ENCODE peak calls at places on chromosomes 3 and 15, in eight cellular contexts. One of them, this sample, is unnamed.
A peak's percentile ranks its signal among the peaks of the same experiment; 100 is the strongest.

GRCh38 chr3:89847955-89848354 is 740.5 kb downstream of the EPHA3 start:
- DNase-seq in neuronal stem cell: no peak
- DNase-seq in breast epithelium: no peak
- DNase-seq in MG63: no peak
- DNase-seq in psoas muscle: no peak
- DNase-seq in ascending aorta: no peak
- DNase-seq in body of pancreas: no peak
- DNase-seq in CD8-positive, alpha-beta T cell: no peak
- DNase-seq in this sample: no peak

GRCh38 chr3:45774581-45775505 is 21.5 kb downstream of the SLC6A20 start:
- DNase-seq in MG63: no peak
- DNase-seq in ascending aorta: no peak
- DNase-seq in body of pancreas: no peak
- DNase-seq in psoas muscle: no peak
- DNase-seq in CD8-positive, alpha-beta T cell: no peak
- DNase-seq in neuronal stem cell: no peak
- DNase-seq in breast epithelium: no peak
- DNase-seq in this sample: no peak

GRCh38 chr15:75672646-75673425 is 25.1 kb downstream of the SNX33 start:
- DNase-seq in ascending aorta: no peak
- DNase-seq in MG63: peak; percentile 84
- DNase-seq in psoas muscle: no peak
- DNase-seq in CD8-positive, alpha-beta T cell: no peak
- DNase-seq in neuronal stem cell: no peak
- DNase-seq in breast epithelium: no peak
- DNase-seq in body of pancreas: peak; percentile 41
- DNase-seq in this sample: no peak

GRCh38 chr3:50356553-50356952 is 2.8 kb downstream of the TMEM115 start:
- DNase-seq in MG63: peak; percentile 44
- DNase-seq in breast epithelium: no peak
- DNase-seq in psoas muscle: peak; percentile 67
- DNase-seq in body of pancreas: peak; percentile 44
- DNase-seq in neuronal stem cell: no peak
- DNase-seq in ascending aorta: no peak
- DNase-seq in CD8-positive, alpha-beta T cell: no peak
- DNase-seq in this sample: no peak

GRCh38 chr15:79977431-79977940 is 6.5 kb upstream of the BCL2A1 start:
- DNase-seq in MG63: peak; percentile 18
- DNase-seq in neuronal stem cell: no peak
- DNase-seq in body of pancreas: no peak
- DNase-seq in breast epithelium: no peak
- DNase-seq in ascending aorta: no peak
- DNase-seq in psoas muscle: no peak
- DNase-seq in CD8-positive, alpha-beta T cell: no peak
- DNase-seq in this sample: no peak

GRCh38 chr15:70099966-70100494 is 2.3 kb upstream of the TLE3 start:
- DNase-seq in MG63: no peak
- DNase-seq in psoas muscle: no peak
- DNase-seq in breast epithelium: no peak
- DNase-seq in ascending aorta: no peak
- DNase-seq in neuronal stem cell: no peak
- DNase-seq in body of pancreas: no peak
- DNase-seq in CD8-positive, alpha-beta T cell: no peak
- DNase-seq in this sample: no peak

GRCh38 chr15:78616506-78616905 is 4.3 kb downstream of the CHRNA3 start:
- DNase-seq in ascending aorta: no peak
- DNase-seq in neuronal stem cell: no peak
- DNase-seq in CD8-positive, alpha-beta T cell: no peak
- DNase-seq in breast epithelium: no peak
- DNase-seq in body of pancreas: no peak
- DNase-seq in MG63: no peak
- DNase-seq in psoas muscle: no peak
- DNase-seq in this sample: no peak

GRCh38 chr3:123787133-123787532 is 97.0 kb downstream of the MYLK start:
- DNase-seq in body of pancreas: no peak
- DNase-seq in ascending aorta: no peak
- DNase-seq in psoas muscle: no peak
- DNase-seq in breast epithelium: no peak
- DNase-seq in neuronal stem cell: no peak
- DNase-seq in MG63: no peak
- DNase-seq in CD8-positive, alpha-beta T cell: no peak
- DNase-seq in this sample: no peak

GRCh38 chr15:26453914-26454313 is 319.0 kb downstream of the GABRB3 start:
- DNase-seq in body of pancreas: no peak
- DNase-seq in breast epithelium: no peak
- DNase-seq in psoas muscle: no peak
- DNase-seq in MG63: no peak
- DNase-seq in neuronal stem cell: peak; percentile 9
- DNase-seq in CD8-positive, alpha-beta T cell: no peak
- DNase-seq in ascending aorta: no peak
- DNase-seq in this sample: no peak

GRCh38 chr3:188918086-188918485 is 253.7 kb upstream of the TPRG1 start:
- DNase-seq in body of pancreas: no peak
- DNase-seq in ascending aorta: no peak
- DNase-seq in CD8-positive, alpha-beta T cell: no peak
- DNase-seq in MG63: no peak
- DNase-seq in neuronal stem cell: no peak
- DNase-seq in breast epithelium: no peak
- DNase-seq in psoas muscle: no peak
- DNase-seq in this sample: no peak

GRCh38 chr3:127490271-127491023 is 100.1 kb downstream of the TPRA1 start:
- DNase-seq in body of pancreas: no peak
- DNase-seq in breast epithelium: no peak
- DNase-seq in psoas muscle: no peak
- DNase-seq in ascending aorta: no peak
- DNase-seq in neuronal stem cell: no peak
- DNase-seq in CD8-positive, alpha-beta T cell: no peak
- DNase-seq in MG63: no peak
- DNase-seq in this sample: no peak

GRCh38 chr15:67025719-67026118 is 39.7 kb upstream of the SMAD3 start:
- DNase-seq in psoas muscle: peak; percentile 67
- DNase-seq in CD8-positive, alpha-beta T cell: no peak
- DNase-seq in neuronal stem cell: no peak
- DNase-seq in ascending aorta: no peak
- DNase-seq in body of pancreas: peak; percentile 34
- DNase-seq in breast epithelium: no peak
- DNase-seq in MG63: peak; percentile 99
- DNase-seq in this sample: no peak

GRCh38 chr15:95733931-95734330 is 596.6 kb upstream of the NR2F2 start:
- DNase-seq in breast epithelium: no peak
- DNase-seq in body of pancreas: no peak
- DNase-seq in CD8-positive, alpha-beta T cell: no peak
- DNase-seq in neuronal stem cell: no peak
- DNase-seq in ascending aorta: no peak
- DNase-seq in psoas muscle: no peak
- DNase-seq in MG63: no peak
- DNase-seq in this sample: no peak

GRCh38 chr3:40768536-40768935 is 243.8 kb downstream of the ZNF621 start:
- DNase-seq in neuronal stem cell: no peak
- DNase-seq in MG63: peak; percentile 16
- DNase-seq in body of pancreas: no peak
- DNase-seq in breast epithelium: no peak
- DNase-seq in CD8-positive, alpha-beta T cell: no peak
- DNase-seq in psoas muscle: no peak
- DNase-seq in ascending aorta: no peak
- DNase-seq in this sample: no peak

GRCh38 chr3:46334911-46335478 is 18.9 kb upstream of the CCR2 start:
- DNase-seq in CD8-positive, alpha-beta T cell: no peak
- DNase-seq in psoas muscle: no peak
- DNase-seq in breast epithelium: no peak
- DNase-seq in ascending aorta: no peak
- DNase-seq in neuronal stem cell: no peak
- DNase-seq in MG63: peak; percentile 20
- DNase-seq in body of pancreas: no peak
- DNase-seq in this sample: peak; percentile 4

GRCh38 chr15:39804026-39804425 is 21.4 kb upstream of the FSIP1 start:
- DNase-seq in breast epithelium: no peak
- DNase-seq in body of pancreas: no peak
- DNase-seq in ascending aorta: no peak
- DNase-seq in CD8-positive, alpha-beta T cell: no peak
- DNase-seq in neuronal stem cell: no peak
- DNase-seq in psoas muscle: no peak
- DNase-seq in MG63: no peak
- DNase-seq in this sample: no peak

GRCh38 chr3:176514297-176514696 is 683.0 kb downstream of the TBL1XR1 start:
- DNase-seq in MG63: peak; percentile 35
- DNase-seq in CD8-positive, alpha-beta T cell: no peak
- DNase-seq in breast epithelium: no peak
- DNase-seq in ascending aorta: no peak
- DNase-seq in body of pancreas: no peak
- DNase-seq in neuronal stem cell: peak; percentile 27
- DNase-seq in psoas muscle: no peak
- DNase-seq in this sample: no peak

GRCh38 chr3:9213019-9213646 is 36.3 kb downstream of the SRGAP3 start:
- DNase-seq in MG63: no peak
- DNase-seq in ascending aorta: no peak
- DNase-seq in neuronal stem cell: no peak
- DNase-seq in body of pancreas: no peak
- DNase-seq in CD8-positive, alpha-beta T cell: no peak
- DNase-seq in psoas muscle: no peak
- DNase-seq in breast epithelium: no peak
- DNase-seq in this sample: no peak

GRCh38 chr15:80878242-80878866 is 99.2 kb downstream of the CEMIP start:
- DNase-seq in psoas muscle: no peak
- DNase-seq in body of pancreas: no peak
- DNase-seq in CD8-positive, alpha-beta T cell: no peak
- DNase-seq in neuronal stem cell: no peak
- DNase-seq in breast epithelium: no peak
- DNase-seq in MG63: no peak
- DNase-seq in ascending aorta: no peak
- DNase-seq in this sample: no peak

GRCh38 chr3:150743508-150743907 is 19.5 kb downstream of the SIAH2 start:
- DNase-seq in breast epithelium: no peak
- DNase-seq in body of pancreas: no peak
- DNase-seq in MG63: no peak
- DNase-seq in neuronal stem cell: no peak
- DNase-seq in ascending aorta: no peak
- DNase-seq in psoas muscle: no peak
- DNase-seq in CD8-positive, alpha-beta T cell: no peak
- DNase-seq in this sample: no peak

GRCh38 chr15:80485370-80486164 is 81.4 kb downstream of the ARNT2 start:
- DNase-seq in breast epithelium: no peak
- DNase-seq in CD8-positive, alpha-beta T cell: no peak
- DNase-seq in body of pancreas: no peak
- DNase-seq in neuronal stem cell: no peak
- DNase-seq in ascending aorta: no peak
- DNase-seq in MG63: no peak
- DNase-seq in psoas muscle: no peak
- DNase-seq in this sample: no peak

DNA sequence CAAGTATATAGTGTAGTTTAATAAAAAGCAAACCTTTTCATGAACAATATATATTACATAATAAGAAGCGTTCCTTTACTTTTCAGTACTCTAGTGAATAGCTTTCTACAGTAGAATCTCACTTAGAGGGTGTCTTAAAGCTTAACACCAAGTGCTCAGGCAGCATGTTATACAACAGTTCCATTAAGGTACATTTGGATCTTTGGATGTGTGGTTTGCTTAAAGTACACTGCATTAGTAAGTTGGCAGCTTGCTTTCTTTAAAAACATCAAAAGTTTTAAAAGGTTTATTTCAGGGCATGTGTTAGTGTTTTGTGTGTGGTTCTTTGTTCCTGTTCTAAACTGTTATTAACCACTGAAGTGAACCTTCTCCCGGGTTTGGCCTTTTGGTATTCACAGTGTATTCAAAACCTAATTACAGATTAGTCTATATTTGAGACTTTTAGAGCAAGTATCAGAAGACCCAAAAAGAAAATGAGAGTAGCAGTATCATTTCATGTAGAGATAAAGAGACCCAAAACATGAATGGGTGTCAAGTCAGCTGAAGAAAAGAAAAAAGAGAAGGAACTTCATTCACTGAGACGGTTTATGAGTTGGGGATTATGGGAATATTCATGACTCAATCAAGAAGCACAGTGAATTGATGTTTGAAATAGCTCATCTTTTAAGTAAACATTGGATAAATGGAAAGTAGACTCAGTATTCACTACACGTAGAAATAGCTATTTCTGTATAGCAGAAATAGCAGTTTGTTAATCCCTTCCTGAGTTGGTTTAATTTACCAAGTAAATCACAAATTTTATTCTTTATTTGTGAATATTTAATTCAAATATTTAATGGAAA is 93.9 kb downstream of the OPA1 start:
- DNase-seq in ascending aorta: no peak
- DNase-seq in CD8-positive, alpha-beta T cell: no peak
- DNase-seq in MG63: no peak
- DNase-seq in neuronal stem cell: no peak
- DNase-seq in breast epithelium: no peak
- DNase-seq in psoas muscle: no peak
- DNase-seq in body of pancreas: no peak
- DNase-seq in this sample: no peak
- H3K36me3 ChIP-seq in ascending aorta: peaks cover 4% of the 10 kb centered on the region
- H3K36me3 ChIP-seq in CD8-positive, alpha-beta T cell: no peaks in the 10 kb centered on the region
- H3K36me3 ChIP-seq in MG63: peaks cover 7% of the 10 kb centered on the region
- H3K36me3 ChIP-seq in neuronal stem cell: peaks cover 39% of the 10 kb centered on the region
- H3K36me3 ChIP-seq in breast epithelium: no peaks in the 10 kb centered on the region
- H3K36me3 ChIP-seq in psoas muscle: peaks cover 3% of the 10 kb centered on the region
- H3K36me3 ChIP-seq in body of pancreas: no peaks in the 10 kb centered on the region
- H3K36me3 ChIP-seq in this sample: no peaks in the 10 kb centered on the region

DNA sequence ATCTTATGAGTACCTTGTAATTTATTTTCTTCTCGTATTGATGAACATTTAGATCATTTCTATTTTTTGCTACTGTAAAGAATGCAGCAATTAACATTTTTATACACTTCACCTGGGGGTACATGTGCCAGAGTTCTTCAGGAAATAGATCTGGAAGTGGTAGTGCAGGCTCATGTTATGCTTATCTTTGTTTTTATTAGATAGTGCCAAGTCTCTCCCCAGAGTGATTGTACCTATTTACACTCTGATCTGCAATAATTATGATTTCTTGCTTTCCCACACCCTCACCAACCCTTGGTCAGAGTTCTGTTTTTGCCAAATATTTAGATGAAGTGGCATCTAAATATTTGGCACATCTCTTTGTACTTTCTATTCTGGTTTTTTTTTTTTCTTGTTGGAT is 29.8 kb downstream of the USP13 start:
- DNase-seq in breast epithelium: no peak
- DNase-seq in MG63: no peak
- DNase-seq in CD8-positive, alpha-beta T cell: no peak
- DNase-seq in psoas muscle: no peak
- DNase-seq in ascending aorta: no peak
- DNase-seq in body of pancreas: no peak
- DNase-seq in neuronal stem cell: no peak
- DNase-seq in this sample: no peak
- H3K36me3 ChIP-seq in breast epithelium: no peaks in the 10 kb centered on the region
- H3K36me3 ChIP-seq in MG63: peaks cover 7% of the 10 kb centered on the region
- H3K36me3 ChIP-seq in CD8-positive, alpha-beta T cell: no peaks in the 10 kb centered on the region
- H3K36me3 ChIP-seq in psoas muscle: peaks cover 1% of the 10 kb centered on the region
- H3K36me3 ChIP-seq in ascending aorta: no peaks in the 10 kb centered on the region
- H3K36me3 ChIP-seq in body of pancreas: no peaks in the 10 kb centered on the region
- H3K36me3 ChIP-seq in neuronal stem cell: peaks cover 54% of the 10 kb centered on the region
- H3K36me3 ChIP-seq in this sample: no peaks in the 10 kb centered on the region

GRCh38 chr3:12501360-12502020 is 17.2 kb downstream of the TSEN2 start:
- DNase-seq in ascending aorta: no peak
- DNase-seq in breast epithelium: no peak
- DNase-seq in psoas muscle: no peak
- DNase-seq in CD8-positive, alpha-beta T cell: no peak
- DNase-seq in body of pancreas: peak; percentile 31
- DNase-seq in MG63: no peak
- DNase-seq in neuronal stem cell: no peak
- DNase-seq in this sample: peak; percentile 17
- H3K36me3 ChIP-seq in ascending aorta: peaks cover 60% of the 10 kb centered on the region
- H3K36me3 ChIP-seq in breast epithelium: peaks cover 10% of the 10 kb centered on the region
- H3K36me3 ChIP-seq in psoas muscle: peaks cover 8% of the 10 kb centered on the region
- H3K36me3 ChIP-seq in CD8-positive, alpha-beta T cell: peaks cover 27% of the 10 kb centered on the region
- H3K36me3 ChIP-seq in body of pancreas: peaks cover 14% of the 10 kb centered on the region
- H3K36me3 ChIP-seq in MG63: no peaks in the 10 kb centered on the region
- H3K36me3 ChIP-seq in neuronal stem cell: peaks cover 96% of the 10 kb centered on the region
- H3K36me3 ChIP-seq in this sample: peaks cover 5% of the 10 kb centered on the region

GRCh38 chr3:14451844-14452533 is 49.6 kb downstream of the SLC6A6 start:
- DNase-seq in CD8-positive, alpha-beta T cell: no peak
- DNase-seq in neuronal stem cell: no peak
- DNase-seq in MG63: peak; percentile 89
- DNase-seq in psoas muscle: peak; percentile 91
- DNase-seq in body of pancreas: peak; percentile 31
- DNase-seq in breast epithelium: peak; percentile 71
- DNase-seq in ascending aorta: peak; percentile 40
- DNase-seq in this sample: peak; percentile 84
- H3K36me3 ChIP-seq in CD8-positive, alpha-beta T cell: peaks cover 18% of the 10 kb centered on the region
- H3K36me3 ChIP-seq in neuronal stem cell: peaks cover 20% of the 10 kb centered on the region
- H3K36me3 ChIP-seq in MG63: no peaks in the 10 kb centered on the region
- H3K36me3 ChIP-seq in psoas muscle: peaks cover 5% of the 10 kb centered on the region
- H3K36me3 ChIP-seq in body of pancreas: no peaks in the 10 kb centered on the region
- H3K36me3 ChIP-seq in breast epithelium: no peaks in the 10 kb centered on the region
- H3K36me3 ChIP-seq in ascending aorta: peaks cover 23% of the 10 kb centered on the region
- H3K36me3 ChIP-seq in this sample: peaks cover 55% of the 10 kb centered on the region

This sample was measured in BJ.